ENCODE peak calls at places on chromosomes 12 and 14, in six cellular contexts. One of them, this sample, is unnamed.
A peak's percentile ranks its signal among the peaks of the same experiment; 100 is the strongest.

GRCh38 chr12:132558861-132559623 is 51.3 kb downstream of the LRCOL1 start:
- DNase-seq in suprapubic skin: no peak
- DNase-seq in stomach: no peak
- DNase-seq in SK-N-SH: no peak
- DNase-seq in ovary: no peak
- DNase-seq in transverse colon: no peak
- DNase-seq in this sample: no peak

GRCh38 chr12:94198872-94199271 is 50.5 kb downstream of the PLXNC1 start:
- DNase-seq in transverse colon: no peak
- DNase-seq in stomach: no peak
- DNase-seq in ovary: no peak
- DNase-seq in suprapubic skin: no peak
- DNase-seq in SK-N-SH: no peak
- DNase-seq in this sample: no peak

GRCh38 chr12:112266473-112266872 is 115.8 kb downstream of the HECTD4 start:
- DNase-seq in SK-N-SH: no peak
- DNase-seq in suprapubic skin: no peak
- DNase-seq in ovary: no peak
- DNase-seq in stomach: no peak
- DNase-seq in transverse colon: no peak
- DNase-seq in this sample: no peak

GRCh38 chr12:119460876-119461275 is 126.3 kb downstream of the CCDC60 start:
- DNase-seq in transverse colon: no peak
- DNase-seq in ovary: no peak
- DNase-seq in suprapubic skin: no peak
- DNase-seq in stomach: no peak
- DNase-seq in SK-N-SH: no peak
- DNase-seq in this sample: no peak

GRCh38 chr12:88188180-88188579 is 46.1 kb downstream of the TMTC3 start:
- DNase-seq in stomach: no peak
- DNase-seq in transverse colon: no peak
- DNase-seq in suprapubic skin: no peak
- DNase-seq in SK-N-SH: no peak
- DNase-seq in ovary: no peak
- DNase-seq in this sample: no peak

GRCh38 chr14:91754819-91755218 is 22.9 kb upstream of the CATSPERB start:
- DNase-seq in transverse colon: peak; percentile 18
- DNase-seq in suprapubic skin: no peak
- DNase-seq in SK-N-SH: no peak
- DNase-seq in stomach: peak; percentile 72
- DNase-seq in ovary: no peak
- DNase-seq in this sample: no peak

GRCh38 chr12:95200128-95200973 is 16.9 kb downstream of the FGD6 start:
- DNase-seq in stomach: no peak
- DNase-seq in suprapubic skin: no peak
- DNase-seq in transverse colon: no peak
- DNase-seq in ovary: no peak
- DNase-seq in SK-N-SH: no peak
- DNase-seq in this sample: no peak

GRCh38 chr14:31269599-31270195 is 62.1 kb upstream of the HECTD1 start:
- DNase-seq in suprapubic skin: no peak
- DNase-seq in transverse colon: no peak
- DNase-seq in stomach: no peak
- DNase-seq in ovary: no peak
- DNase-seq in SK-N-SH: no peak
- DNase-seq in this sample: no peak

GRCh38 chr14:63212209-63212608 is 8.0 kb downstream of the RHOJ start:
- DNase-seq in suprapubic skin: no peak
- DNase-seq in transverse colon: no peak
- DNase-seq in stomach: no peak
- DNase-seq in ovary: no peak
- DNase-seq in SK-N-SH: no peak
- DNase-seq in this sample: no peak

GRCh38 chr12:78696267-78696666 is 168.3 kb upstream of the SYT1 start:
- DNase-seq in stomach: no peak
- DNase-seq in transverse colon: no peak
- DNase-seq in ovary: no peak
- DNase-seq in suprapubic skin: no peak
- DNase-seq in SK-N-SH: no peak
- DNase-seq in this sample: no peak

GRCh38 chr12:94640134-94640928 is 10.0 kb downstream of the TMCC3 start:
- DNase-seq in ovary: no peak
- DNase-seq in transverse colon: peak; percentile 17
- DNase-seq in SK-N-SH: no peak
- DNase-seq in suprapubic skin: no peak
- DNase-seq in stomach: no peak
- DNase-seq in this sample: no peak

GRCh38 chr12:68406134-68406576 is 74.0 kb upstream of the MDM1 start:
- DNase-seq in transverse colon: peak; percentile 94
- DNase-seq in SK-N-SH: peak; percentile 32
- DNase-seq in suprapubic skin: peak; percentile 93
- DNase-seq in stomach: peak; percentile 88
- DNase-seq in ovary: peak; percentile 92
- DNase-seq in this sample: peak; percentile 10

GRCh38 chr14:98010791-98011190 is 1213.6 kb downstream of the VRK1 start:
- DNase-seq in ovary: no peak
- DNase-seq in suprapubic skin: no peak
- DNase-seq in transverse colon: no peak
- DNase-seq in stomach: no peak
- DNase-seq in SK-N-SH: no peak
- DNase-seq in this sample: no peak

GRCh38 chr12:108729612-108730336 is 1.5 kb downstream of the CORO1C start:
- DNase-seq in ovary: no peak
- DNase-seq in transverse colon: no peak
- DNase-seq in SK-N-SH: peak; percentile 43
- DNase-seq in suprapubic skin: no peak
- DNase-seq in stomach: no peak
- DNase-seq in this sample: peak; percentile 37

GRCh38 chr14:97524579-97525319 is 727.6 kb downstream of the VRK1 start:
- DNase-seq in ovary: no peak
- DNase-seq in suprapubic skin: no peak
- DNase-seq in transverse colon: no peak
- DNase-seq in stomach: no peak
- DNase-seq in SK-N-SH: no peak
- DNase-seq in this sample: no peak

GRCh38 chr12:93191956-93192355 is 185.8 kb upstream of the NUDT4 start:
- DNase-seq in stomach: no peak
- DNase-seq in SK-N-SH: no peak
- DNase-seq in transverse colon: no peak
- DNase-seq in suprapubic skin: no peak
- DNase-seq in ovary: no peak
- DNase-seq in this sample: no peak

GRCh38 chr12:34400986-34401658 is 378.8 kb downstream of the ALG10 start:
- DNase-seq in suprapubic skin: peak; percentile 61
- DNase-seq in stomach: peak; percentile 9
- DNase-seq in transverse colon: peak; percentile 4
- DNase-seq in ovary: peak; percentile 9
- DNase-seq in SK-N-SH: peak; percentile 0
- DNase-seq in this sample: no peak

GRCh38 chr14:81562818-81563217 is 29.2 kb upstream of the SEL1L start:
- DNase-seq in suprapubic skin: no peak
- DNase-seq in SK-N-SH: no peak
- DNase-seq in stomach: no peak
- DNase-seq in ovary: no peak
- DNase-seq in transverse colon: no peak
- DNase-seq in this sample: no peak

GRCh38 chr14:55097894-55098560 is 31.0 kb upstream of the LGALS3 start:
- DNase-seq in transverse colon: peak; percentile 71
- DNase-seq in suprapubic skin: no peak
- DNase-seq in ovary: no peak
- DNase-seq in SK-N-SH: no peak
- DNase-seq in stomach: peak; percentile 53
- DNase-seq in this sample: no peak

GRCh38 chr14:31560759-31561154 is 447 bp upstream of the NUBPL start:
- DNase-seq in stomach: no peak
- DNase-seq in transverse colon: no peak
- DNase-seq in SK-N-SH: no peak
- DNase-seq in ovary: no peak
- DNase-seq in suprapubic skin: no peak
- DNase-seq in this sample: peak; percentile 31

GRCh38 chr12:89067436-89067835 is 284.9 kb downstream of the DUSP6 start:
- DNase-seq in stomach: no peak
- DNase-seq in suprapubic skin: no peak
- DNase-seq in ovary: no peak
- DNase-seq in SK-N-SH: no peak
- DNase-seq in transverse colon: no peak
- DNase-seq in this sample: no peak

GRCh38 chr14:78022059-78022458 is 148.1 kb upstream of the NRXN3 start:
- DNase-seq in transverse colon: peak; percentile 47
- DNase-seq in ovary: no peak
- DNase-seq in stomach: peak; percentile 67
- DNase-seq in suprapubic skin: no peak
- DNase-seq in SK-N-SH: peak; percentile 67
- DNase-seq in this sample: peak; percentile 54

GRCh38 chr12:115584156-115584555 is 693.3 kb downstream of the MED13L start:
- DNase-seq in transverse colon: no peak
- DNase-seq in suprapubic skin: no peak
- DNase-seq in SK-N-SH: no peak
- DNase-seq in ovary: no peak
- DNase-seq in stomach: no peak
- DNase-seq in this sample: no peak

GRCh38 chr14:20801726-20802125 is 918 bp downstream of the RNASE1 start:
- DNase-seq in ovary: no peak
- DNase-seq in suprapubic skin: no peak
- DNase-seq in transverse colon: peak; percentile 41
- DNase-seq in SK-N-SH: no peak
- DNase-seq in stomach: peak; percentile 66
- DNase-seq in this sample: no peak

GRCh38 chr14:20799444-20799843 is 3.2 kb downstream of the RNASE1 start:
- DNase-seq in ovary: no peak
- DNase-seq in suprapubic skin: no peak
- DNase-seq in stomach: no peak
- DNase-seq in SK-N-SH: no peak
- DNase-seq in transverse colon: no peak
- DNase-seq in this sample: no peak

GRCh38 chr14:20798932-20799331 is 3.7 kb downstream of the RNASE1 start:
- DNase-seq in transverse colon: no peak
- DNase-seq in suprapubic skin: no peak
- DNase-seq in SK-N-SH: no peak
- DNase-seq in ovary: no peak
- DNase-seq in stomach: no peak
- DNase-seq in this sample: no peak

GRCh38 chr14:20798318-20798717 is 4.3 kb downstream of the RNASE1 start:
- DNase-seq in SK-N-SH: no peak
- DNase-seq in ovary: no peak
- DNase-seq in transverse colon: no peak
- DNase-seq in stomach: no peak
- DNase-seq in suprapubic skin: no peak
- DNase-seq in this sample: no peak

DNA sequence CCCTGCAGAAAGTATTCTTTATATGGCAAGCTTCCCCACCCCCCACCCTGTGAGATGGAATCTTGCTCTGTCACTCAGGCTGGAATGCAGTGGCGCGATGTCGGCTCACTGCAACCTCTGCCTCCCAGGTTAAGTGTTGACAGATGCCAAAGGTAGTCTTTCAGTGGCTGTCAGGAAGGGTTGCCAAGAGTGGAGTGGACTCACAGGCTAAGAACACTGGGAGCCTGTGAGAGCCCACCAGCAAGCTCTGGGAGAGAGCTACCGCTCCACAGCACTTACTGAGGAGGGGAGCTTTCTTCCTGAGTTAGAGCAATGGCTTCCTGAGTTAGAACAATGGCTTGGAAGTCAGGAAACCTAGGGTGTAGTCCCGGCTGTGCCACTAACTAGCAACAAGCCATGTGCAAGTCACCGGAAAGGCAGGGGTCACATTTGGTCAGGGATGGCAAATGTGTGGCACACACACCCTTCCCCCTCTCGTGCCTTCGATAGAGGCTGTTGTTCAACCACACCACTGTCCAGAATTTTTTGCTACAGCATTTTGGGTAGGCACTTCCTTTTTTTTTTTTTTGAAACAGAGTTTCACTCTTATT is 2.6 kb downstream of the RNASE1 start:
- DNase-seq in transverse colon: no peak
- DNase-seq in SK-N-SH: no peak
- DNase-seq in ovary: peak; percentile 21
- DNase-seq in suprapubic skin: no peak
- DNase-seq in stomach: peak; percentile 33
- DNase-seq in this sample: peak; percentile 30
- TF ChIP-seq EP300 in transverse colon: no peak
- TF ChIP-seq EP300 in SK-N-SH: no peak
- TF ChIP-seq EP300 in ovary: no peak
- TF ChIP-seq EP300 in suprapubic skin: no peak
- TF ChIP-seq EP300 in stomach: no peak
- TF ChIP-seq EP300 in this sample: no peak

GRCh38 chr12:45725631-45726593 is 3.6 kb upstream of the ARID2 start:
- DNase-seq in SK-N-SH: peak; percentile 42
- DNase-seq in transverse colon: peak; percentile 17
- DNase-seq in stomach: no peak
- DNase-seq in suprapubic skin: no peak
- DNase-seq in ovary: no peak
- DNase-seq in this sample: peak; percentile 33
- TF ChIP-seq EP300 in SK-N-SH: no peak
- TF ChIP-seq EP300 in transverse colon: no peak
- TF ChIP-seq EP300 in stomach: no peak
- TF ChIP-seq EP300 in suprapubic skin: no peak
- TF ChIP-seq EP300 in ovary: no peak
- TF ChIP-seq EP300 in this sample: no peak

DNA sequence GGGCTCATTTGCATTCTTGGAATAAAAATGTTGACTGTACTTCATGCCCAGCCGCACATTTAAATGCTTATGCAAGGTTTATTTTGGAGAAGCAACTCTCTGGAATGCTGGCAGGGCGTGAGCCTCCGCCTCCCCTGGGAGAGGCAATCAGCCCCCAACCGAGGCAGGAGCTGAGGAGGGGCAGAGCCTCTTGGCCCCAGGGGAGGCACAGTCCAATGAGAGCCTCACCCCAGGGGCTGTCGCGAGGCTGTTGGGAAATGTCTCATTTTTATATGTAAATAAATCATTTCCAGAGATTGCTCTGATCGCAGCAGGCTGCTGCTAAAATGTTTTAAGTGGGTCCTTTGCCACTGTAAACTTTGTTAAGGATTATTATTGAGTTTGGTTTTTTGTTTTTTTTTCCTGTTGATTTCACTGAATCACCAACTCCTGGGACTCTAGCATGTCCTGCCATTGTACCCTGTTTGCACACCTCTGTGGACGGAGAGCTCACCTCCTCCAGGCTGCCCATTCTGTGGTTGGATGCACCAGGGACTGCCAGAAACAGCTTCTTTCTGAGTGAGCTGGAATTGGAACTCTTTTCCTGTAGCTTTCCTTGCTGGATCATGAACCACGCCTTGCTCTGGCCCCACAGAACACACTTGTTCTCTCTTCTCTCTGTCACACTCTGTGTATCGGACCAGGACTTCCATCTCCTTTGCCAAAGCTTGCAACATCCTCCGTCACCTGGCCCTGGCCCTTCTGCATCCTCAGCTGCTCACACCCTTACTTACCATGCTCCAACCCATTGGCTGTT is 46.9 kb upstream of the FAM181A start:
- DNase-seq in transverse colon: no peak
- DNase-seq in suprapubic skin: no peak
- DNase-seq in ovary: no peak
- DNase-seq in stomach: no peak
- DNase-seq in SK-N-SH: no peak
- DNase-seq in this sample: no peak
- TF ChIP-seq EP300 in transverse colon: no peak
- TF ChIP-seq EP300 in suprapubic skin: no peak
- TF ChIP-seq EP300 in ovary: no peak
- TF ChIP-seq EP300 in stomach: no peak
- TF ChIP-seq EP300 in SK-N-SH: no peak
- TF ChIP-seq EP300 in this sample: no peak

GRCh38 chr12:9763025-9763424 is 2.3 kb upstream of the CD69 start:
- DNase-seq in suprapubic skin: no peak
- DNase-seq in transverse colon: no peak
- DNase-seq in SK-N-SH: no peak
- DNase-seq in stomach: no peak
- DNase-seq in ovary: no peak
- DNase-seq in this sample: no peak
- TF ChIP-seq EP300 in suprapubic skin: no peak
- TF ChIP-seq EP300 in transverse colon: no peak
- TF ChIP-seq EP300 in SK-N-SH: no peak
- TF ChIP-seq EP300 in stomach: no peak
- TF ChIP-seq EP300 in ovary: no peak
- TF ChIP-seq EP300 in this sample: no peak